ENCODE peak calls at places on chromosomes 3 and 15, in six cellular contexts. G is fibroblast of lung, J is cardiac fibroblast, I is brain microvascular endothelial cell, L is H9, Y is HFF-Myc. W is an unnamed sample.

GRCh38 chr15:89781891-89782618 is 5.9 kb downstream of the MESP2 start:
- DNase-seq in G (peak; percentile 76), J (peak; percentile 73), I (peak; percentile 49), L (peak; percentile 41), Y (no peak), W (no peak)

GRCh38 chr15:95226835-95227234 is 995.5 kb downstream of the MCTP2 start:
- DNase-seq in G (no peak), J (no peak), I (no peak), L (no peak), Y (no peak), W (no peak)

GRCh38 chr3:158909870-158910269 is 108.0 kb downstream of the MFSD1 start:
- DNase-seq in G (peak; percentile 44), J (peak; percentile 16), I (peak; percentile 31), L (no peak), Y (no peak), W (no peak)

GRCh38 chr15:66617137-66618090 is 51.6 kb upstream of the LCTL start:
- DNase-seq in G (peak; percentile 88), J (peak; percentile 82), I (peak; percentile 65), L (no peak), Y (no peak), W (no peak)

GRCh38 chr3:190308154-190308553 is 14.1 kb downstream of the CLDN1 start:
- DNase-seq in G (no peak), J (no peak), I (no peak), L (no peak), Y (no peak), W (no peak)

GRCh38 chr15:40344631-40345120 is 3.9 kb upstream of the CCDC9B start:
- DNase-seq in G (peak; percentile 72), J (peak; percentile 79), I (peak; percentile 53), L (peak; percentile 77), Y (no peak), W (peak; percentile 46)

GRCh38 chr3:108099679-108100428 is 9.0 kb upstream of the CD47 start:
- DNase-seq in G (no peak), J (no peak), I (no peak), L (no peak), Y (no peak), W (no peak)

GRCh38 chr15:43777293-43777819 is 590 bp upstream of the ELL3 start:
- DNase-seq in G (peak; percentile 76), J (peak; percentile 76), I (peak; percentile 49), L (peak; percentile 83), Y (peak; percentile 54), W (no peak)

GRCh38 chr3:185822221-185822956 is 2.5 kb downstream of the IGF2BP2 start:
- DNase-seq in G (peak; percentile 76), J (peak; percentile 88), I (no peak), L (no peak), Y (no peak), W (no peak)

GRCh38 chr3:69400688-69401087 is 14.8 kb upstream of the FRMD4B start:
- DNase-seq in G (no peak), J (no peak), I (no peak), L (no peak), Y (no peak), W (no peak)

GRCh38 chr15:82315519-82316246 is 33.6 kb downstream of the GOLGA6L10 start:
- DNase-seq in G (no peak), J (no peak), I (no peak), L (peak; percentile 22), Y (no peak), W (no peak)

GRCh38 chr15:91589360-91589759 is 264.1 kb upstream of the SLCO3A1 start:
- DNase-seq in G (no peak), J (no peak), I (no peak), L (no peak), Y (no peak), W (no peak)

GRCh38 chr3:186298876-186299275 is 63.2 kb downstream of the DGKG start:
- DNase-seq in G (no peak), J (peak; percentile 31), I (no peak), L (no peak), Y (no peak), W (no peak)

GRCh38 chr3:146594843-146595482 is 10.2 kb downstream of the PLSCR5 start:
- DNase-seq in G (peak; percentile 14), J (peak; percentile 55), I (no peak), L (no peak), Y (no peak), W (no peak)

GRCh38 chr3:194893121-194893979 is 207.7 kb downstream of the FAM43A start:
- DNase-seq in G (no peak), J (no peak), I (no peak), L (no peak), Y (no peak), W (no peak)

GRCh38 chr3:11390411-11391171 is 118.4 kb downstream of the ATG7 start:
- DNase-seq in G (peak; percentile 59), J (no peak), I (no peak), L (no peak), Y (no peak), W (no peak)

GRCh38 chr3:117628896-117629295 is 919.3 kb downstream of the TUSC7 start:
- DNase-seq in G (peak; percentile 84), J (peak; percentile 80), I (peak; percentile 70), L (no peak), Y (peak; percentile 89), W (no peak)

GRCh38 chr3:52405066-52405465 is 39.8 kb downstream of the SEMA3G start:
- DNase-seq in G (no peak), J (no peak), I (no peak), L (no peak), Y (no peak), W (no peak)

DNA sequence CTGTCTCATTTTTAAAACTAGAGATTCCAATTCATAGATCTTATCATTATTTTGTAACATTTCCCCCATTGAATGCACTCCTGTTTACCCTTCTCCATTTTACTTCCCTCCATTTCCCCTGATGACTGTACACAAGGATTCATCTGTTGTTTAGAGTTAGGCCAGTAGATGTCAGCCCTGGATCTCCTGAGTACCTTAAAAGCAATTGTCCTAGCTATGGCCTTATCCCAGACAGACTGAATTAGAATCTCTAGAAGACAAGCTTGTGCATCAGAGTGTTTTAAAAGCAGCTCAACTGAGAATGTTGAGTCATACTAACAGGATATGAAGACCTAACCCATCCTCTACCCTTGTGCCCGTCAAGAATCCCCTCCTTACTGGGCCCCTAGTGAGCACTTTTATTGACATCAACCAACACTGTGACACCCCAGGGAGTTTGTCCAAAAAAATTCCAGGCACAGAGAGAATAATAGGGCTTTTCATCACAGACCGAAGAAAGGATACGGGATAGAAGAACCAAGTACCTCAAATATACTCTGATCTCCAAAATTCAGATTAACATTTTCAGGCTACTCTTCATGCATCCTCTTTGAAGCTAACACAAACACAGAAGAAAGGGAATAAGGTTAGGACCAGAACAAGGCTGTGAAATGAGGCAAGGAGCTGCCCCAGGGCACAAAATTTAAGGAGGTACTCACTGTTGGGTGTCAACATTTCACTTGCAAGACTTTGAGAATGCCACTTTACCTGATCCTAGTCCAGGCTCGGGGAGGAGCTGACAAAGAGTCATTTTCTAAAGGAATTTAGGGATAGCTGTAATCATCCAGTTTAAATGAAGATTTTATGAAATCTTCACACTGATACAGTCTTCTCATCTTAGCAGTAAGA is 17.1 kb downstream of the ZBED2 start:
- DNase-seq in G (peak; percentile 84), J (peak; percentile 92), I (peak; percentile 82), L (no peak), Y (peak; percentile 70), W (no peak)
- TF ChIP-seq CTCF in G (peak; percentile 54), J (peak; percentile 73), I (peak; percentile 72), L (peak; percentile 56), Y (peak; percentile 58), W (no peak)

DNA sequence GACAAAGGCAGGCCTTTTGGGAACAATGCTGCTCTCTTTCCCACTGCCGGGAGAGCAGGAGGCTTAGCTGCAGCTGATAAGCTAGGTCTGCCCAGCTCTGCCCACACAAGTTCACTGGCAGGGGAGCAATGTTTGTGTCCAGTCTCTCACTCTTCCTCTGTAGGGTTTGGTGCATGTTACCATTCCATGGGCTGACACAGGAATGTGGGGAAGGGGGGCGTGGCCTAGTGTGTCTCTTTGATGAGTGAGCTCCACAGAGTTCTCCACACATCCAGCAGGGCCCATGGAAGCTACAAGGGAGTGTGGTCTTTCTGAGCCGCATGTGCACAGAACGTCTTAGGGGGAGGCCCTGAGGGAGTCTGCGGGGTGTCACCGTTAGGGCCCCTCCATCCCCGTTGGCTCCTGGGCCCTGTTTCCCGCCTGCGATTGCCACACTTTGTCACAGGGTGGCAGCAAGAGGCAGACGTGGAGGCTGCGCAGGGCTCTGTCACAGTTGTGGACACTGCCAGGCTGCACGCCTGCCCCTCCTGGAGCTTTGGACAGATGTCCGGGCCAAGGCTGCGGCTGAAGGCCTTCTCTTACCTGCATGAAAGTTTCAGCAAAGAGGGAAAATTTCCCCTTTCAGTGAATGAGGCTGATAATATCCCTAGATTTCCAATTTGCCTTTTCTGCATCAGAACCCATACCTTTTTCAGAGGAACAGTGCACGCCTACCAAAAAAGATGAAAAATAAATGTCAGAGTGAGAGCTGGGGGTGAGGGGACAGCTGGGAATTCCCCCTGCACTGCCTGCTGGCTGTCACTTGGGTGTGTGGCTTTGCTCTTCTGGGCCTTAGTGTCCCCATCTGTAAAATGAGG is 24.3 kb downstream of the CACNA2D3 start:
- DNase-seq in G (peak; percentile 2), J (no peak), I (peak; percentile 6), L (peak; percentile 77), Y (no peak), W (no peak)
- TF ChIP-seq CTCF in G (peak; percentile 36), J (peak; percentile 14), I (no peak), L (peak; percentile 87), Y (peak; percentile 30), W (no peak)

GRCh38 chr3:59308684-59309083 is 258.9 kb upstream of the CFAP20DC start:
- DNase-seq in G (no peak), J (no peak), I (no peak), L (no peak), Y (no peak), W (no peak)
- TF ChIP-seq CTCF in G (no peak), J (no peak), I (peak; percentile 55), L (peak; percentile 58), Y (no peak), W (no peak)

GRCh38 chr3:183082355-183082915 is 16.9 kb downstream of the MCCC1 start:
- DNase-seq in G (no peak), J (no peak), I (no peak), L (no peak), Y (no peak), W (no peak)

GRCh38 chr3:183080628-183081027 is 18.7 kb downstream of the MCCC1 start:
- DNase-seq in G (no peak), J (no peak), I (no peak), L (no peak), Y (no peak), W (no peak)

GRCh38 chr3:183081459-183082183 is 17.7 kb downstream of the MCCC1 start:
- DNase-seq in G (no peak), J (no peak), I (no peak), L (no peak), Y (no peak), W (no peak)

GRCh38 chr3:183087184-183087583 is 12.1 kb downstream of the MCCC1 start:
- DNase-seq in G (no peak), J (no peak), I (no peak), L (no peak), Y (no peak), W (no peak)

DNA sequence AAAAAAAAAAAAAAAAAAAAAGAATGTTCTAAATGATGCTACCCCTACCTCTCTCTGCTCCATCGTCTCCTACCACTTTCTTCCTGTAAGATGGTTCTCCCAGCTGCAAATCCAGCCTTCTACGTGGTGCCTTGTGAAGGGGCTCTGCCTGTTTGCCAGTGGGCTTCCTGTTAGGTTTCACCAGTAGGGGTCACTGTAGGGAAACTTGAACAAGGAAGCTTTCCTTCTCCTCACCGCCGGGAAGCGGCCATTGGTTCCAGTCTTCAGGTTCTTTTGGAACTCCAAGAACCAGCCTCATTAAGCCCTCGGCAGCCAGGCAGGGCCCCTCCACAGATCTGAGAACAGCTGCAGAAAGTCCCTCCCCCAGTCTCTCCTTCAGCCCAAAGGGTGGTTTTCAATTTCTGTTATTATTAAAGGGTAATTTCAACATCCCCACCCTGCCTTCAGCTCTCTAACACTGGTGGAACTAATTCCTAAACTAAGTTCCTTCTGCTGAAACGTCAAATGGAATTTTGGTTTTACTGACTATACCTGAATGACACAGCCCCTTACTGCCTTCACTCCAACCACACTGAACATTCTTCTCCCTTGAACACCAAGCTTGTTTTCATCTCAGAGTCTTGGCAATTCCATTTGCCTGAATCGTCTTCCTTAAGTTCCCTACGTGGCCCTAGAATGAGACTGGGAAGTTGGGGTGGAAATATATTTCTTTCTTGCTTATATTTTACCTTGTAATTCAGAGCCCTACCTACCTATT is 13.5 kb downstream of the MCCC1 start:
- DNase-seq in G (peak; percentile 69), J (peak; percentile 59), I (peak; percentile 11), L (peak; percentile 75), Y (no peak), W (no peak)
- TF ChIP-seq CTCF in G (no peak), J (peak; percentile 58), I (peak; percentile 70), L (peak; percentile 79), Y (peak; percentile 50), W (no peak)

W was measured in activated B cell treated with CpG ODN at 0.5 μM for 24 hours.